ENCODE peak calls at places on chromosomes 3 and 15, in nine cellular contexts. X is IMR-90, Z is left lung, K is right cardiac atrium, N is pancreas, D is A549, Q is gastrocnemius medialis, C is mucosa of descending colon, Y is upper lobe of right lung. B is an unnamed sample. For H3K4me1, the result is how much of the 10 kb centered on the place peaks cover.

GRCh38 chr15:98505611-98506031 is 142.7 kb upstream of the IGF1R start:
- ATAC-seq in X (peak), Z (peak), K (peak), N (no peak), D (no peak), Q (peak), C (no peak), Y (peak), B (peak)

GRCh38 chr3:114318295-114318694 is 24.5 kb downstream of the TIGIT start:
- ATAC-seq in X (no peak), Z (no peak), K (no peak), N (no peak), D (no peak), Q (no peak), C (peak), Y (no peak), B (no peak)

GRCh38 chr3:48739617-48739954 is 22.6 kb upstream of the IP6K2 start:
- ATAC-seq in X (no peak), Z (no peak), K (peak), N (peak), D (no peak), Q (no peak), C (peak), Y (no peak), B (peak)

GRCh38 chr3:197795200-197795599 is 4.1 kb downstream of the LRCH3 start:
- ATAC-seq in X (no peak), Z (no peak), K (peak), N (no peak), D (peak), Q (no peak), C (no peak), Y (no peak), B (peak)

GRCh38 chr3:131239250-131239649 is 142.3 kb upstream of the NUDT16 start:
- ATAC-seq in X (no peak), Z (no peak), K (no peak), N (no peak), D (no peak), Q (no peak), C (no peak), Y (no peak), B (no peak)

GRCh38 chr15:39040861-39041260 is 476.2 kb upstream of the RASGRP1 start:
- ATAC-seq in X (no peak), Z (peak), K (no peak), N (peak), D (no peak), Q (no peak), C (peak), Y (peak), B (no peak)

GRCh38 chr15:99386429-99386828 is 135.1 kb downstream of the LRRC28 start:
- ATAC-seq in X (no peak), Z (peak), K (peak), N (no peak), D (no peak), Q (no peak), C (peak), Y (no peak), B (no peak)

GRCh38 chr15:25893621-25894020 is 30.5 kb upstream of the ATP10A start:
- ATAC-seq in X (no peak), Z (no peak), K (no peak), N (no peak), D (no peak), Q (no peak), C (no peak), Y (no peak), B (no peak)

GRCh38 chr15:99384992-99385669 is 133.8 kb downstream of the LRRC28 start:
- ATAC-seq in X (no peak), Z (no peak), K (peak), N (no peak), D (peak), Q (no peak), C (peak), Y (no peak), B (no peak)

GRCh38 chr3:128076783-128077624 is 24.8 kb downstream of the SEC61A1 start:
- ATAC-seq in X (no peak), Z (peak), K (peak), N (no peak), D (no peak), Q (no peak), C (peak), Y (peak), B (peak)

GRCh38 chr3:129252748-129253147 is 3.3 kb downstream of the COPG1 start:
- ATAC-seq in X (no peak), Z (no peak), K (no peak), N (no peak), D (no peak), Q (no peak), C (no peak), Y (no peak), B (no peak)

GRCh38 chr3:32226875-32227500 is 11.5 kb upstream of the CMTM8 start:
- ATAC-seq in X (no peak), Z (no peak), K (no peak), N (no peak), D (peak), Q (peak), C (no peak), Y (no peak), B (no peak)

DNA sequence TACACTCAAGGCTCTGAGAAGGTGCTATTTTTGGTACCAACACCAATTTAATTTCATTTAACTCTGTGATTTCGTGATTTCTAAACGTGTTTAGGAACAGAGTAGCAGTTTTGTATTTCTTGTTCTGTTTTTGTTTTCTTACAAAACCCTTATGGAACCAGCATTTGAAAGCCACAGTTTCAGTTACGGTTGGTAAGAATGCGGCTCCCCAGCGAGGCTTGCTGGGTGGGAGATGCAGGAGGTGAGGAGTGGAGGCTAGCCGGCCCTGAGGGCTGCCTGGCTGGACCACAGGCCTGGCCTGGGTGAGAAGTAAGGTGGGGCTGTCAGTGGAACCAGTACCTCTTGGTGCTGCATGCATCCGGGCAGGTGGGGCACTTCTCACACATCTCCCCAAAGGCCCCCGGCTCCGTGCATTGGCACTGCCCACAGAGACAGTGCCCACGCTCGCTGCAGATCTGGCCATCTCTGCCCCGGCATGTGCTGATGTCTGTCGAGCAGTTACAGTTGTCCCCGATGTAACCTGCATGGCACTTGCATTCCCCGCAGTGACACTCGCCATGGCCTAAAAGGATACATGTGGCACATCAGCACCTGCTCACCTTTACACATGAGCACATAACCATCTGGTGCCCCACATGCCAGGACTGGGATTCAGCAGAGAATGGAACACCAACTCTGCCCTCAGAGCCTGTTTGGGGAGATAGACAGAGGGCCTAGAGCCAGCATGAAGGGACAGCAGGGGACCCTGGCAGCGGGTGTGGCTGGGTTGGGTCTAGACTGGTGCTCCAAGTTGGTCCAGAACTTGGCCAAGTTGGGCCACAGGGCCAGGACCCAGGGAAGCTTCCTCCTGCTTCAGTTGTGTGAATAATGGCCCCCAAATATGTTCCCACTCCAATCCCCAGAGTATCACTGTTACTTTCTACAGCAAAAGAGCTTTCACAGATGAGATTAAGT is 43.4 kb downstream of the UMPS start:
- ATAC-seq in X (peak), Z (no peak), K (no peak), N (no peak), D (no peak), Q (no peak), C (no peak), Y (no peak), B (peak)
- H3K4me1 ChIP-seq in X (under half), Z (under half), K (under half), N (under half), D (half or more), Q (under half), C (under half), Y (under half), B (half or more)

GRCh38 chr15:74545776-74546656 is 5.0 kb downstream of the ARID3B start:
- ATAC-seq in X (peak), Z (peak), K (peak), N (peak), D (peak), Q (peak), C (peak), Y (peak), B (peak)

GRCh38 chr15:74543583-74543982 is 2.6 kb downstream of the ARID3B start:
- ATAC-seq in X (no peak), Z (no peak), K (no peak), N (no peak), D (no peak), Q (no peak), C (no peak), Y (no peak), B (no peak)

GRCh38 chr15:74552761-74553441 is 11.9 kb downstream of the ARID3B start:
- ATAC-seq in X (no peak), Z (no peak), K (no peak), N (no peak), D (no peak), Q (no peak), C (no peak), Y (no peak), B (no peak)

GRCh38 chr15:74545061-74545460 is 4.0 kb downstream of the ARID3B start:
- ATAC-seq in X (no peak), Z (no peak), K (no peak), N (no peak), D (no peak), Q (no peak), C (no peak), Y (no peak), B (no peak)

DNA sequence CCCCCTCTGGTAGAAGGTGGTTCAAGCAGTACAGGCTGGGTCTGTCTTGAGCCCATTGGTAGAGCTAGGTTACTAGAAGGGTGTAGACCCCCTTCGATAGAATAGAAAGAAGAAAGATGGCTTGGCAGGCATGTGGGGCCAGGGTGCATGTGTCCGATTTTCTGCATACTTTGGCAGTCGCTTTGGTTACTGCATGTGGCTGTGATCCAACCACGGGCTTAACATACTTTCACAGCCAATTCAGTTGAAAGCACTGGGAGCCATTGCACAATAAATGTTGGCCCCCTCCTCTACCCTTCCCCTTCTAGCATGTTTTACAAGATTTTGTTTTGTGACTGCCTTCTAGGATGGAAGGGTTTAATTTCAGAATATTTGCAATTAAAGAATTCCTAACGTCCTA is 7.2 kb downstream of the ARID3B start:
- ATAC-seq in X (no peak), Z (no peak), K (no peak), N (no peak), D (no peak), Q (no peak), C (no peak), Y (no peak), B (no peak)
- H3K4me1 ChIP-seq in X (under half), Z (under half), K (under half), N (under half), D (under half), Q (under half), C (under half), Y (under half), B (under half)

GRCh38 chr3:61903931-61904657 is 342.7 kb downstream of the PTPRG start:
- ATAC-seq in X (peak), Z (peak), K (peak), N (peak), D (no peak), Q (peak), C (peak), Y (peak), B (peak)
- H3K4me1 ChIP-seq in X (under half), Z (under half), K (under half), N (under half), D (under half), Q (under half), C (under half), Y (under half), B (under half)

DNA sequence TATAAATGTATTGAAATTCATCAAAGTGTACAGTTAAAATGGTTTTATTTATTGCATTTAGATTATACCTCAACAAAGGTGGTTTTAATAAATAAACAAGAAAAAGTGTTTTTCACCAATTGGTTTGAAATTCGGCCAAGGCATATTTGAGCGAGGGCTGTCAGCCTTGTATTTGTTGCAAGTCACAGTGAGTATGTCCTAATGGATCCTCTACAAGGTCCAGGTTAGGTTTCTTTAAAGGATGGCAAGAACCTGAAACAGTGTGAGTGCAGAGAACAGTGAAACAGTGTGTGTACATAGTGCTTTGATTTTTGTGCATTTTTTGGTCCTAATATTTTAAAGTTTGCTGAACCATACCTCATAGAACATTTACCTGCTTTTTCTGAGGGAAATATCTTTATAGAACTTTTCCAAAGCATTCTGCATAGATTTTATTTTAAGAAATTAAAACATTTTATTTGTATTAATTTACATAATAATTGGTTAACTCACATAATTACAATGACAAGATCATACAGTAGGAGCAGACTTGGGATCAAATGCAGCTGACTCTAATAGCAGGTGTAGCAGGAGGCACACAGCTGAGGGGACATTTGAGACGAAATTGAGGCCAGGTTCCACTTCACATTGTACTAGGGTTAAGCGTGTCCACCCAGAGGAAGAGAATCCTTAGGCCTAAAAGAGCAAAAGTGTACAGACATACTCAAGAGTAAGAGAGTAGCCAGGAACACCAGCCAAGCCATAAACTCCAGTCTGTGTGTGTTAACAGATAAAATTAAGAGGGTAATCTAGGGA is 428.8 kb upstream of the TPRG1 start:
- ATAC-seq in X (no peak), Z (peak), K (no peak), N (no peak), D (no peak), Q (peak), C (no peak), Y (no peak), B (no peak)
- H3K4me1 ChIP-seq in X (under half), Z (under half), K (under half), N (under half), D (under half), Q (under half), C (under half), Y (under half), B (under half)

DNA sequence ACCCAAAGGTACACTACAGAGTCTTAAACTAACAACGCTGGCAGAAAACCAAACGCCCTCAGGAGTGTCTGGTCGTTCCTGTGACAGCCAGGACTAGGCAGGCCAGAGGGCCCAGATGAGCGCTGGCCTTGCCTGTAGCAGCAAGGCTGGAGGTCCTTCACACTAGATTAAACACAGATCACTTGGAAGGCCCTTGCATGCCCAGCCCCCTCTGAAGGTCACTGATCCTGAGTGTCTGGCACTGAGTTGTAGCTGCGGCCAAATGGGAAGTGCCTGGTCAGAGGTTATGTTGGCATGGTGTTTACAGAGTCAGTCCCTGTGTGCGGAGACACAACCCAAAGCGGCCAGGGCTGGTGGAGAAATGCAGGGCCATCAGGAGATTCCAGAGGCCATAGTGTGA is 58.9 kb downstream of the ZNF621 start:
- ATAC-seq in X (no peak), Z (no peak), K (no peak), N (no peak), D (no peak), Q (no peak), C (no peak), Y (no peak), B (no peak)
- H3K4me1 ChIP-seq in X (under half), Z (under half), K (under half), N (under half), D (under half), Q (under half), C (under half), Y (under half), B (under half)

GRCh38 chr3:125000661-125001060 is 55.1 kb downstream of the HEG1 start:
- ATAC-seq in X (no peak), Z (no peak), K (no peak), N (no peak), D (no peak), Q (no peak), C (no peak), Y (no peak), B (no peak)
- H3K4me1 ChIP-seq in X (under half), Z (under half), K (under half), N (under half), D (under half), Q (under half), C (under half), Y (under half), B (under half)

GRCh38 chr15:101203029-101203428 is 48.8 kb downstream of the CHSY1 start:
- ATAC-seq in X (no peak), Z (no peak), K (no peak), N (no peak), D (no peak), Q (no peak), C (no peak), Y (no peak), B (no peak)
- H3K4me1 ChIP-seq in X (under half), Z (half or more), K (under half), N (under half), D (under half), Q (under half), C (under half), Y (half or more), B (under half)